ENCODE peak calls at places on chromosomes 5 and 9, in four cellular contexts. Q is tibial nerve, K is left ventricle myocardium inferior, F is A549. M is an unnamed sample. For H3K4me1, the result is how much of the 10 kb centered on the place peaks cover.

GRCh38 chr9:123174887-123175518 is 93.4 kb downstream of the STRBP start:
- DNase-seq in Q (no peak), K (no peak), F (no peak), M (no peak)

GRCh38 chr9:21591221-21592062 is 109.3 kb upstream of the IFNE start:
- DNase-seq in Q (peak), K (peak), F (peak), M (no peak)

GRCh38 chr9:133954862-133955529 is 37.1 kb downstream of the VAV2 start:
- DNase-seq in Q (no peak), K (no peak), F (no peak), M (no peak)

GRCh38 chr9:113616116-113616515 is 152.6 kb downstream of the RGS3 start:
- DNase-seq in Q (no peak), K (no peak), F (no peak), M (no peak)

GRCh38 chr9:19641046-19641445 is 147.8 kb downstream of the SLC24A2 start:
- DNase-seq in Q (no peak), K (no peak), F (peak), M (no peak)

GRCh38 chr5:116864157-116864837 is 289.7 kb upstream of the SEMA6A start:
- DNase-seq in Q (no peak), K (no peak), F (no peak), M (no peak)

GRCh38 chr9:113505963-113506624 is 42.6 kb downstream of the RGS3 start:
- DNase-seq in Q (no peak), K (no peak), F (no peak), M (no peak)

GRCh38 chr9:1231998-1232919 is 182.1 kb downstream of the DMRT2 start:
- DNase-seq in Q (peak), K (peak), F (peak), M (no peak)

GRCh38 chr9:113464672-113465271 is 1.2 kb downstream of the RGS3 start:
- DNase-seq in Q (no peak), K (no peak), F (no peak), M (no peak)

GRCh38 chr5:156208271-156208670 is 118.7 kb upstream of the SGCD start:
- DNase-seq in Q (no peak), K (no peak), F (no peak), M (no peak)

GRCh38 chr5:149348463-149348862 is 3.2 kb downstream of the GRPEL2 start:
- DNase-seq in Q (no peak), K (no peak), F (no peak), M (no peak)

GRCh38 chr9:37952731-37953130 is 48.8 kb upstream of the SLC25A51 start:
- DNase-seq in Q (no peak), K (no peak), F (peak), M (no peak)

GRCh38 chr5:162323471-162323870 is 255.9 kb downstream of the GABRG2 start:
- DNase-seq in Q (no peak), K (no peak), F (no peak), M (no peak)

GRCh38 chr5:144206136-144206535 is 35.5 kb downstream of the KCTD16 start:
- DNase-seq in Q (no peak), K (no peak), F (no peak), M (no peak)

GRCh38 chr5:72587909-72588308 is 80.7 kb upstream of the ZNF366 start:
- DNase-seq in Q (no peak), K (no peak), F (no peak), M (no peak)

GRCh38 chr9:36317766-36318165 is 59.5 kb upstream of the GNE start:
- DNase-seq in Q (no peak), K (peak), F (peak), M (no peak)

GRCh38 chr5:177959315-177959714 is 36.7 kb downstream of the PROP1 start:
- DNase-seq in Q (no peak), K (no peak), F (no peak), M (no peak)

DNA sequence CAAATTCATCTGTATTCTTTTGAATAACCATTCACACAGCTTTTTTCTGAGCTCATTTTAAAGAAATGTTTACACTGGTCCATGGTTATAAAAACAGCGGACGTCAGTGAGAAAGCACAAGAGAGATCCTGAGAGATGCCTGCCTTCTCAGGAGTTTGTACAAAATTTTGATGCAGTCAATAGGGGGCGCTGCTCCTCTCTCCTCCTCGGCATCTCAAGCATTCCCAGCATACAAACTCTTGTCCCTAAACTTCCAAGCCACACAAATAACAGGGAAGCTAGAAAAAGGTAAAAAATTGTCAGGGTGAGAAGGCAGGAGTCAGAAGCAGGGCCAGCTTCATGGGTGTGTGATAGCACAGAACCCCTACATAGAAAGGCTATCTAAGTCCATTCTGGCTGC is 11.2 kb upstream of the CCDC152 start:
- DNase-seq in Q (no peak), K (no peak), F (peak), M (no peak)
- TF ChIP-seq CTCF in Q (no peak), K (peak), F (peak), M (no peak)

DNA sequence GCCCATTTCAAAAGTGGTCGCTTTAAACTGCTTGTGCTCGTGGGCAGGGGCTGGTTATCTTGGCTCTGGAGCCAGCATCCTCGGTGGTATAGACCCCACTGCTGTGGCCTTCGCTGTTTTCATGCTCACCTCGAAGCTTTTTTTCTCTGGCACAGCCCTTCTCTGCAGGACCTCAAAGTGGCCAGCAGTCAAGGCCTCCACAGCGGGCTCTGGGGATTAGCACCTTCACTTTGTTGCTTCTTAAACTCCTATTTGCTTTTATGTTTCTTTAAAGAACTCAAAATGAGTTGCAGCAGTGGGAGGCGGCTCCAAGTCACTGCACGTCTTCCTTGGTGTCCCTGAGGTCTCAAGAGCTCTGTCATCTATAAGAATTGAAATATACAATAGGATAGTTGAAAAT is 165.1 kb downstream of the CACNA1B start:
- DNase-seq in Q (no peak), K (no peak), F (no peak), M (no peak)
- H3K4me3 ChIP-seq in Q (no peak), K (no peak), F (no peak), M (no peak)

GRCh38 chr9:124219290-124219605 is 38.5 kb upstream of the NEK6 start:
- DNase-seq in Q (no peak), K (no peak), F (no peak), M (no peak)

GRCh38 chr9:124222109-124222508 is 35.6 kb upstream of the NEK6 start:
- DNase-seq in Q (no peak), K (no peak), F (no peak), M (no peak)

GRCh38 chr9:124222918-124223720 is 34.6 kb upstream of the NEK6 start:
- DNase-seq in Q (peak), K (peak), F (no peak), M (no peak)

GRCh38 chr9:124220551-124221451 is 36.9 kb upstream of the NEK6 start:
- DNase-seq in Q (no peak), K (no peak), F (peak), M (no peak)

DNA sequence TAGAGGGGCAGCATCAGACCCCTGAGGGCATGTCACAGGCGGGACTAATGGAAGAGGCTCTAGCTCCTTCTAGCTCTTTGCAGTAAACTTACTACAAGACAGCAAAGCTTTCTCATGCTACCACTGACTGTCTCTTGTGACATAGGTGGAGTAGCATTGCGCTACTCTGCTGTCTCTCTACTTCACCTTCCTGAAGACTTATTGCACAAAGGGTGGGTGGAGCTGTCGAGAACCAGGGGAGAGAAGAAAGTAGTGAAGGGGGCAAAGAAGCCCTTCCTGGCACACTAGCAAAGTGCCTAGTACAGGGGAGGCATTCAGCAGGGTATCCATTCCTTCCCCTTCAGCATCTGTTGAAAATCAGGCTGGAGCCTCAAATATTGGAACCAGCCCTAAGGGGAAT is 36.1 kb upstream of the NEK6 start:
- DNase-seq in Q (no peak), K (no peak), F (no peak), M (no peak)
- H3K4me1 ChIP-seq in Q (under half), K (under half), F (under half), M (under half)

GRCh38 chr5:31680528-31680927 is 41.6 kb downstream of the PDZD2 start:
- DNase-seq in Q (no peak), K (peak), F (no peak), M (no peak)

GRCh38 chr5:31671339-31671741 is 32.4 kb downstream of the PDZD2 start:
- DNase-seq in Q (no peak), K (peak), F (no peak), M (no peak)

GRCh38 chr5:31678180-31678579 is 39.2 kb downstream of the PDZD2 start:
- DNase-seq in Q (no peak), K (peak), F (no peak), M (no peak)

GRCh38 chr5:31674371-31674770 is 35.4 kb downstream of the PDZD2 start:
- DNase-seq in Q (no peak), K (no peak), F (no peak), M (no peak)

GRCh38 chr5:31675472-31675871 is 36.5 kb downstream of the PDZD2 start:
- DNase-seq in Q (no peak), K (no peak), F (no peak), M (no peak)
- TF ChIP-seq CTCF in Q (no peak), K (no peak), F (no peak), M (no peak)

GRCh38 chr9:137305788-137306545 is 3.9 kb upstream of the NRARP start:
- DNase-seq in Q (no peak), K (peak), F (no peak), M (no peak)
- H3K4me3 ChIP-seq in Q (peak), K (peak), F (no peak), M (no peak)